ENCODE peak calls at places on chromosomes 6 and 20, in six cellular contexts. Z is IMR-90, Q is neuronal stem cell, X is mesenchymal stem cell, R is H9, P is H1. H is an unnamed sample.
A peak's percentile ranks its signal among the peaks of the same experiment; 100 is the strongest.

GRCh38 chr6:137117605-137118004 is 55.8 kb downstream of the IL22RA2 start:
- DNase-seq in P (no peak), Q (no peak), Z (no peak), R (no peak), X (no peak), H (no peak)

GRCh38 chr6:131765081-131765852 is 42.6 kb upstream of the ENPP1 start:
- DNase-seq in P (no peak), Z (peak; percentile 74), Q (no peak), R (no peak), X (peak; percentile 78), H (peak; percentile 68)

GRCh38 chr6:130890531-130890950 is 63.3 kb downstream of the SMLR1 start:
- DNase-seq in P (no peak), Z (peak; percentile 96), R (no peak), X (peak; percentile 48), Q (no peak), H (no peak)

GRCh38 chr6:98366406-98366805 is 468.0 kb upstream of the POU3F2 start:
- DNase-seq in R (no peak), Z (no peak), Q (no peak), P (no peak), X (no peak), H (no peak)

GRCh38 chr6:44138717-44139350 is 11.5 kb downstream of the TMEM63B start:
- DNase-seq in X (no peak), P (no peak), Z (no peak), R (no peak), Q (no peak), H (no peak)

GRCh38 chr6:157552171-157552747 is 171.3 kb downstream of the ZDHHC14 start:
- DNase-seq in Z (no peak), P (peak; percentile 94), X (no peak), R (peak; percentile 97), Q (peak; percentile 54), H (peak; percentile 34)

GRCh38 chr6:36840471-36841461 is 1.5 kb upstream of the CPNE5 start:
- DNase-seq in P (no peak), Q (no peak), Z (no peak), R (peak; percentile 63), X (no peak), H (peak; percentile 36)

GRCh38 chr6:47168176-47168575 is 126.0 kb upstream of the ADGRF1 start:
- DNase-seq in R (no peak), Q (no peak), P (no peak), X (peak; percentile 93), Z (peak; percentile 98), H (peak; percentile 56)

GRCh38 chr6:15485875-15486274 is 177.0 kb downstream of the DTNBP1 start:
- DNase-seq in P (no peak), Q (no peak), R (no peak), X (no peak), Z (no peak), H (no peak)

GRCh38 chr20:48622421-48622820 is 205.4 kb downstream of the PREX1 start:
- DNase-seq in X (no peak), Q (no peak), P (no peak), Z (no peak), R (no peak), H (no peak)

GRCh38 chr6:49565855-49566254 is 15.4 kb downstream of the C6orf141 start:
- DNase-seq in Q (no peak), Z (no peak), P (no peak), R (no peak), X (no peak), H (no peak)

GRCh38 chr6:15690451-15690961 is 27.7 kb upstream of the DTNBP1 start:
- DNase-seq in Z (no peak), P (no peak), X (no peak), R (no peak), Q (no peak), H (no peak)

GRCh38 chr20:13422637-13423036 is 201.6 kb downstream of the ISM1 start:
- DNase-seq in Z (peak; percentile 11), R (no peak), P (no peak), Q (no peak), X (peak; percentile 44), H (no peak)

GRCh38 chr20:8428988-8429387 is 296.9 kb downstream of the PLCB1 start:
- DNase-seq in Z (no peak), X (no peak), R (no peak), P (no peak), Q (no peak), H (no peak)

GRCh38 chr6:28807682-28808280 is 116.0 kb downstream of the TRIM27 start:
- DNase-seq in Q (no peak), Z (peak; percentile 69), P (no peak), R (peak; percentile 74), X (peak; percentile 54), H (peak; percentile 85)

GRCh38 chr6:160129886-160130615 is 8.4 kb downstream of the SLC22A1 start:
- DNase-seq in Q (no peak), Z (no peak), P (no peak), X (no peak), R (no peak), H (no peak)

GRCh38 chr6:16737926-16738325 is 23.3 kb downstream of the ATXN1 start:
- DNase-seq in X (no peak), R (no peak), Z (peak; percentile 10), P (no peak), Q (no peak), H (no peak)

GRCh38 chr6:125584468-125584939 is 164.9 kb upstream of the HEY2 start:
- DNase-seq in Q (peak; percentile 39), Z (peak; percentile 1), R (peak; percentile 89), P (peak; percentile 80), X (peak; percentile 77), H (peak; percentile 97)

GRCh38 chr20:23967616-23967979 is 21.0 kb downstream of the GGTLC1 start:
- DNase-seq in Q (no peak), X (no peak), Z (no peak), P (no peak), R (no peak), H (no peak)

GRCh38 chr6:155412335-155412734 is 43.3 kb downstream of the NOX3 start:
- DNase-seq in X (peak; percentile 19), R (no peak), P (no peak), Z (peak; percentile 51), Q (no peak), H (no peak)

GRCh38 chr6:6439778-6440177 is 119.3 kb upstream of the F13A1 start:
- DNase-seq in P (no peak), Z (no peak), Q (no peak), R (no peak), X (no peak), H (no peak)

GRCh38 chr6:112331306-112331705 is 15.8 kb upstream of the RFPL4B start:
- DNase-seq in Z (no peak), P (no peak), R (no peak), Q (no peak), X (no peak), H (no peak)

GRCh38 chr6:32668226-32668747 is 1.8 kb upstream of the HLA-DQB1 start:
- DNase-seq in Z (peak; percentile 19), R (peak; percentile 54), Q (no peak), X (peak; percentile 27), P (no peak), H (peak; percentile 10)
- H2BK5ac ChIP-seq in Z (no peak overlapping the region), R (no peak overlapping the region), Q (no peak overlapping the region), X (no peak overlapping the region), P (no peak overlapping the region), H (no peak overlapping the region)

GRCh38 chr20:20412750-20413149 is 44.8 kb downstream of the INSM1 start:
- DNase-seq in R (no peak), Z (no peak), Q (no peak), P (no peak), X (no peak), H (no peak)

GRCh38 chr20:20410678-20411077 is 42.8 kb downstream of the INSM1 start:
- DNase-seq in Q (peak; percentile 54), X (no peak), Z (no peak), R (peak; percentile 75), P (peak; percentile 17), H (peak; percentile 92)

GRCh38 chr20:20411841-20412240 is 43.9 kb downstream of the INSM1 start:
- DNase-seq in Z (no peak), X (no peak), P (no peak), R (no peak), Q (no peak), H (no peak)

GRCh38 chr20:20409326-20409725 is 41.4 kb downstream of the INSM1 start:
- DNase-seq in P (no peak), Q (no peak), Z (no peak), X (no peak), R (no peak), H (no peak)

DNA sequence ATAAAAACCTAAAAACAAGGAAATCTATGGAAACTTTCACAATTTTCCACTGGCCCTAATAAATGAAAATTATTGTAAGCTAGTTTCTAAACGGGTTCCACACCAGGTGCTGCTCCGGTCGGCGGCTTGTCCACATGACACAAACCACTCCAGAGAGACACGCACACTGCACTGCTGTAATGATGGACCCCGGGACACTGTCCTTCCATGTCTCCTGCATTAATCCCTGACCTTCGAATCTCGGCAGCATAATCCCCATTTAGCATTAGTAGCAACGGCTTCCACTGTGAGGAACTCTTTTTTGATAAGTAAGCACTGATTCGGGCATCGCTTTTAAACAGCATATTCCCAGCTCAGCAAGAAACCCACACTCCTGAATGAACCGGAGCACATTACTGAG is 43.5 kb downstream of the INSM1 start:
- DNase-seq in Z (no peak), P (no peak), R (no peak), X (no peak), Q (no peak), H (peak; percentile 23)
- H4K8ac ChIP-seq in Z (no peak overlapping the region), P (no peak overlapping the region), R (no peak overlapping the region), X (no peak overlapping the region), Q (no peak overlapping the region), H (no peak overlapping the region)

DNA sequence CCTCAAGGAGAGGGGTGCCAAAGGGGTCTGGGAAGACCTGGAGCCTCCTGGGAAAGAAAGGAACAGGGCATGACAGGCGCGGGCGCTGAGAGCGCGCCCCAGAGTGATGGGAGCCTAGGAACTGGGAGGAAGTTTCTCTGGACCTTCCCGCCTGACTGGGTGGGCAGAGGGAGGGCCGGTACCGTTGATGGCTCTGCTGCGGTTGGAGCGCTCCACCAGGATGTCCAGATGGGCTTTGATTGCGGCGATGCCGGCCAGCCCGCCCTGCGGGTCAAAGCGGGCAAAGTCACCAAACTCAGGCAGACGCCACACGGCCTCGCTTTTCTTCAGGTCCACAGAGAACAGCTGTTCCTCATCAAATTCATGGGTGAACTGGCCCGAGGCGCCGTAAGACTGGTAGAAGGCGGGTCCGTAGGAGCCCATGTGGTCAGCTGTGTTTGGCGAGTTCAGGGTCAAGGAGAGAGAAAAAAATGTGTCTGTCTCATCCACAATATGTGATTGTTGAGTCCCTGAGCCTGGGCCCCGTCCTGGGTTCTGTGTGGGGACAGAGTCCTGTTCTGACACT is 1.5 kb downstream of the HLA-DOA start:
- DNase-seq in P (no peak), Q (no peak), R (no peak), X (no peak), Z (no peak), H (no peak)
- H2BK15ac ChIP-seq in P (no peak overlapping the region), Q (no peak overlapping the region), R (no peak overlapping the region), X (no peak overlapping the region), Z (no peak overlapping the region), H (no peak overlapping the region)

GRCh38 chr20:50056951-50057403 is 56.0 kb downstream of the UBE2V1 start:
- DNase-seq in X (no peak), Q (no peak), P (no peak), Z (no peak), R (no peak), H (no peak)

GRCh38 chr20:50056408-50056926 is 56.5 kb downstream of the UBE2V1 start:
- DNase-seq in P (no peak), Q (no peak), X (no peak), R (no peak), Z (no peak), H (no peak)

GRCh38 chr20:50053790-50054547 is 59.0 kb downstream of the UBE2V1 start:
- DNase-seq in R (no peak), X (no peak), P (no peak), Z (no peak), Q (no peak), H (no peak)

GRCh38 chr20:50054626-50055511 is 58.1 kb downstream of the UBE2V1 start:
- DNase-seq in P (no peak), X (no peak), Z (peak; percentile 41), Q (no peak), R (no peak), H (no peak)

GRCh38 chr20:50055524-50056083 is 57.3 kb downstream of the UBE2V1 start:
- DNase-seq in P (no peak), R (no peak), Q (no peak), X (no peak), Z (no peak), H (no peak)
- H2BK5ac ChIP-seq in P (no peak overlapping the region), R (no peak overlapping the region), Q (no peak overlapping the region), X (peak overlapping the region; percentile 60), Z (no peak overlapping the region), H (no peak overlapping the region)

H was measured in mesendoderm.